ENCODE peak calls at places on chromosomes 12 and 14, in five cellular contexts. D is endothelial cell of umbilical vein, W is GM23338, X is tibial nerve, F is A549. K is an unnamed sample.
A peak's percentile ranks its signal among the peaks of the same experiment; 100 is the strongest.

GRCh38 chr12:119296535-119296934 is 38.0 kb upstream of the CCDC60 start:
- DNase-seq in W (no peak), X (no peak), D (no peak), F (no peak), K (no peak)

GRCh38 chr12:92234533-92234932 is 88.9 kb upstream of the BTG1 start:
- DNase-seq in W (no peak), X (no peak), D (no peak), F (no peak), K (no peak)

GRCh38 chr12:70733385-70733784 is 96.2 kb upstream of the PTPRB start:
- DNase-seq in D (peak; percentile 71), W (peak; percentile 83), F (peak; percentile 71), X (peak; percentile 44), K (no peak)

GRCh38 chr12:110311903-110312302 is 30.9 kb downstream of the ATP2A2 start:
- DNase-seq in D (no peak), X (no peak), F (no peak), W (no peak), K (no peak)

GRCh38 chr12:42145552-42146215 is 1.0 kb upstream of the GXYLT1 start:
- DNase-seq in W (peak; percentile 68), D (peak; percentile 6), X (no peak), F (no peak), K (no peak)

GRCh38 chr14:37681486-37681885 is 86.1 kb downstream of the TTC6 start:
- DNase-seq in W (no peak), X (no peak), F (no peak), D (no peak), K (no peak)

GRCh38 chr12:63007726-63008125 is 72.8 kb upstream of the PPM1H start:
- DNase-seq in W (no peak), F (no peak), D (no peak), X (no peak), K (no peak)

GRCh38 chr14:92654206-92654901 is 94.1 kb downstream of the LGMN start:
- DNase-seq in W (no peak), X (no peak), F (no peak), D (no peak), K (no peak)

GRCh38 chr14:49991491-49991890 is 98.6 kb downstream of the ARF6 start:
- DNase-seq in D (no peak), X (no peak), F (no peak), W (no peak), K (no peak)

GRCh38 chr14:61653507-61653906 is 41.8 kb upstream of the HIF1A start:
- DNase-seq in D (peak; percentile 92), F (no peak), W (no peak), X (peak; percentile 16), K (peak; percentile 53)

GRCh38 chr12:93943766-93944165 is 204.6 kb upstream of the PLXNC1 start:
- DNase-seq in W (no peak), D (no peak), X (peak; percentile 37), F (no peak), K (no peak)

GRCh38 chr14:98408713-98409112 is 863.3 kb downstream of the BCL11B start:
- DNase-seq in X (no peak), W (no peak), D (no peak), F (no peak), K (no peak)

GRCh38 chr12:55729592-55730446 is 1.0 kb upstream of the CD63 start:
- DNase-seq in F (peak; percentile 98), X (peak; percentile 93), D (peak; percentile 88), W (peak; percentile 96), K (peak; percentile 82)

GRCh38 chr12:127052491-127053232 is 1214.3 kb upstream of the TMEM132C start:
- DNase-seq in D (no peak), X (no peak), F (no peak), W (no peak), K (no peak)

GRCh38 chr14:98919431-98919830 is 352.6 kb downstream of the BCL11B start:
- DNase-seq in D (no peak), W (no peak), F (no peak), X (no peak), K (no peak)

GRCh38 chr12:89033062-89033461 is 319.2 kb downstream of the DUSP6 start:
- DNase-seq in X (no peak), F (no peak), D (no peak), W (no peak), K (no peak)

GRCh38 chr12:80702889-80703605 is 4.4 kb upstream of the MYF6 start:
- DNase-seq in F (no peak), W (peak; percentile 18), X (no peak), D (no peak), K (peak; percentile 16)

GRCh38 chr14:102610968-102611811 is 18.7 kb downstream of the RCOR1 start:
- DNase-seq in F (no peak), W (no peak), X (no peak), D (no peak), K (no peak)

DNA sequence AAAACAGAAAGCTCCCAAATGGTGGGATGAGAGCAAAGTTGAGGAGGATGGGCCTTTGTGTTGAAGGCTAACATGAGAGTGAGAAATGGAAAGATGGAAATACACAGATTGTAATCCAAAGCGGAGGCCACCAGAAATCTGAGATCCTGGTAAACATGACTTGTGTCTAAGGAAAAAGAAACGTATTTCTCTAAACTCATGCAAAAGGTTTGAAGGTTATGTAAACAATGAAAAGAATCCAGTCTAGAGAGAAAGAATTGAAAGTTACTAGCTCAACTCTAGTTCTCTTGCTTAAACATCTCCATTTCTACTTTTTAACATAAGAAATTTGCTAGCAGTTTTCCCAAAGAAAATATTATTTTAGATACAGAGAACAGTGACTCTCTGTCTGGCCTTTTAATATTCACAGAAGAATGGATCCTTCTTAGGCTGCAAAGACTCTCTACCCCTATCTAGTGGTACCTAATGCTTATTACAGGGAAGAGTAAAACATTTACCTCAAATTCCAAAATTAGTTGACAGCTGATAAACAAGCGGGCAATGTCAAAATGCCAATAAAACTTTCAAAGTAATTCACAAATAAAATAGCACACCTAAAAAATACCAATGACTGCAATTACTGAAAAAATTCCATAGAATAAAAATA is 75.8 kb upstream of the SOX5 start:
- DNase-seq in D (no peak), F (no peak), W (peak; percentile 52), X (no peak), K (no peak)
- TF ChIP-seq CTCF in D (peak; percentile 40), F (no peak), W (peak; percentile 57), X (no peak), K (peak; percentile 63)

DNA sequence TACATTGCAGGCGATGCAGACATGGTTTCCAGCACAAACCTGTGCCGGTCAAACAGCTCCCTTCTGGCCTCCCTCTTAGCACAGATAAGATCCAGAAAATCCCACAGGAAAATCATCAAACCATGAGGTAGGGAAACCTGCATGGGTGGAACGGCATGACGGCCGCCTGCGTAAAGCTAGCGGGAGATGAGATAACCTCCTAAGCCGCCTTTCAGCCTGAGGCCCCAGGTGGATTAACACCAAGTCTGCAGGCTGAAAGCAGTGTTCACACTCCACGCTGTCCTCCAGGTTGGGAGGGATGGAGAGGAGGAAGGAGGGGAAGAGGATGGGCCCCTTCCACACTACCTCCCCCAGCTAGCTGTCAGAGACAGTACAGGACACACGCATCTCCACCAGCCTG is 63.8 kb downstream of the TSPAN11 start:
- DNase-seq in W (no peak), D (no peak), F (no peak), X (no peak), K (no peak)
- H3K27ac ChIP-seq in W (no peak overlapping the region), D (no peak overlapping the region), F (no peak overlapping the region), X (no peak overlapping the region), K (no peak overlapping the region)

DNA sequence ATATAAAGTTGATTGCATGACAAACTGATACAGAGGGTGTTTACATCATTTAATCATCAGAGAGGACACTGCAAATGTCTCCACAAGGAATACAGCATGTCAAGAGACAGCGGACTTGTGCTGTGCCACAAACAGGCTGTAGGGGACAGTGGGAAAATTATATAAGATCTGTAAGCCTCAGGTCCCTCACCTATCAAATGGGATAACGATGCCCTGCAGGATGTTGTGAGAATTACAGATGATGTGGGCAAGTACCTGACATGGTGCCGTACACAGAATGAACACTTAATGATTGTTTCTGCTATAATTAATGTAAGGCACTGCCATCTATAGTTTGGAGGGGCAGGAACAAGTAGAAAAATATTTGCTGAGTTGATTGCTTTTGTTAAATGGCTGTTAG is 81.9 kb upstream of the GTF2A1 start:
- DNase-seq in D (no peak), W (peak; percentile 71), F (no peak), X (no peak), K (no peak)
- TF ChIP-seq CTCF in D (no peak), W (peak; percentile 9), F (no peak), X (no peak), K (no peak)

GRCh38 chr12:23950011-23950774 is 723 bp upstream of the SOX5 start:
- DNase-seq in F (no peak), X (peak; percentile 13), D (peak; percentile 55), W (peak; percentile 42), K (no peak)
- H3K27ac ChIP-seq in F (no peak overlapping the region), X (no peak overlapping the region), D (no peak overlapping the region), W (no peak overlapping the region), K (no peak overlapping the region)

GRCh38 chr12:121711925-121712461 is 559 bp upstream of the TMEM120B start:
- DNase-seq in D (no peak), X (peak; percentile 29), F (peak; percentile 55), W (peak; percentile 62), K (no peak)

GRCh38 chr12:121713257-121714155 is 954 bp downstream of the TMEM120B start:
- DNase-seq in F (no peak), D (no peak), W (peak; percentile 44), X (peak; percentile 17), K (no peak)

GRCh38 chr12:121709478-121709890 is 3.1 kb upstream of the TMEM120B start:
- DNase-seq in D (peak; percentile 20), W (no peak), F (no peak), X (no peak), K (no peak)

GRCh38 chr12:121715862-121716435 is 3.4 kb downstream of the TMEM120B start:
- DNase-seq in W (no peak), F (no peak), X (no peak), D (no peak), K (no peak)

GRCh38 chr12:121712462-121713256 is at the start of gene TMEM120B:
- DNase-seq in X (peak; percentile 62), D (peak; percentile 76), W (peak; percentile 82), F (peak; percentile 70), K (no peak)
- TF ChIP-seq CTCF in X (no peak), D (peak; percentile 15), W (no peak), F (peak; percentile 11), K (no peak)

GRCh38 chr12:24895612-24896011 is 53.3 kb downstream of the BCAT1 start:
- DNase-seq in X (no peak), F (no peak), W (no peak), D (peak; percentile 79), K (no peak)

GRCh38 chr12:24896171-24896570 is 52.7 kb downstream of the BCAT1 start:
- DNase-seq in F (no peak), D (no peak), W (no peak), X (no peak), K (no peak)

GRCh38 chr12:24899503-24900098 is 49.3 kb downstream of the BCAT1 start:
- DNase-seq in F (no peak), X (no peak), W (no peak), D (no peak), K (no peak)

GRCh38 chr12:24898185-24898584 is 50.7 kb downstream of the BCAT1 start:
- DNase-seq in X (no peak), W (no peak), D (no peak), F (no peak), K (no peak)

GRCh38 chr12:24898606-24899005 is 50.3 kb downstream of the BCAT1 start:
- DNase-seq in W (no peak), X (no peak), D (no peak), F (no peak), K (no peak)
- H3K27ac ChIP-seq in W (no peak overlapping the region), X (no peak overlapping the region), D (peak overlapping the region; percentile 24), F (no peak overlapping the region), K (no peak overlapping the region)

GRCh38 chr12:39824505-39825198 is 205.0 kb upstream of the ABCD2 start:
- DNase-seq in X (no peak), D (peak; percentile 30), W (no peak), F (no peak), K (no peak)
- TF ChIP-seq CTCF in X (no peak), D (no peak), W (peak; percentile 26), F (no peak), K (no peak)